ENCODE peak calls at places on chromosomes 2 and 18, in seven cellular contexts. N is mesendoderm, Q is fibroblast of lung, E is GM23248, Y is IMR-90, L is DND-41, X is H9. P is an unnamed sample.

GRCh38 chr2:105781274-105781673 is 36.6 kb downstream of the NCK2 start:
- DNase-seq in E (no peak), X (no peak), Q (peak), Y (no peak), L (no peak), N (no peak), P (no peak)

GRCh38 chr2:98013407-98014042 is 17.8 kb upstream of the TMEM131 start:
- DNase-seq in E (peak), X (no peak), L (no peak), Y (peak), N (no peak), Q (peak), P (no peak)

GRCh38 chr2:165627463-165627862 is 158.0 kb downstream of the CSRNP3 start:
- DNase-seq in X (no peak), E (peak), L (no peak), Q (peak), Y (peak), N (no peak), P (peak)

GRCh38 chr2:112920923-112921532 is 10.1 kb downstream of the IL37 start:
- DNase-seq in X (no peak), N (no peak), L (no peak), Y (peak), Q (no peak), E (peak), P (no peak)

GRCh38 chr2:134739879-134740301 is 21.1 kb upstream of the TMEM163 start:
- DNase-seq in E (peak), X (no peak), L (no peak), N (no peak), Q (no peak), Y (peak), P (no peak)

GRCh38 chr2:109330056-109330455 is 201.1 kb downstream of the SH3RF3 start:
- DNase-seq in L (no peak), N (no peak), Y (peak), E (peak), Q (peak), X (no peak), P (no peak)

GRCh38 chr2:96408631-96409542 is 73.3 kb downstream of the NCAPH start:
- DNase-seq in L (no peak), Y (peak), E (peak), X (no peak), N (no peak), Q (peak), P (no peak)

GRCh38 chr2:30756051-30756719 is 51.1 kb downstream of the CAPN13 start:
- DNase-seq in E (peak), L (no peak), Q (peak), X (no peak), Y (no peak), N (peak), P (peak)

GRCh38 chr2:183157131-183157530 is 32.9 kb downstream of the NUP35 start:
- DNase-seq in E (no peak), L (no peak), X (no peak), N (peak), Y (no peak), Q (no peak), P (no peak)

GRCh38 chr2:106085441-106085911 is 108.6 kb downstream of the UXS1 start:
- DNase-seq in L (no peak), Q (peak), Y (peak), N (peak), X (no peak), E (peak), P (peak)

GRCh38 chr2:234861841-234862735 is 89.7 kb upstream of the SH3BP4 start:
- DNase-seq in N (no peak), Y (no peak), Q (no peak), X (no peak), E (no peak), L (no peak), P (no peak)

GRCh38 chr2:208565690-208566421 is 159.3 kb downstream of the PTH2R start:
- DNase-seq in Q (no peak), E (no peak), N (no peak), Y (no peak), L (no peak), X (no peak), P (no peak)

GRCh38 chr2:128502638-128503246 is 184.1 kb upstream of the HS6ST1 start:
- DNase-seq in X (no peak), Y (no peak), N (no peak), Q (no peak), E (no peak), L (no peak), P (no peak)

GRCh38 chr2:205177505-205177904 is 504.8 kb upstream of the NRP2 start:
- DNase-seq in E (peak), Q (no peak), N (no peak), L (no peak), X (no peak), Y (peak), P (no peak)

GRCh38 chr2:231680992-231681852 is 27.1 kb upstream of the PTMA start:
- DNase-seq in E (peak), L (no peak), X (peak), Q (peak), N (peak), Y (peak), P (peak)

GRCh38 chr2:69770193-69770702 is 28.3 kb downstream of the ANXA4 start:
- DNase-seq in N (peak), E (peak), X (no peak), Y (peak), Q (peak), L (no peak), P (peak)

GRCh38 chr2:197309369-197310231 is 980 bp downstream of the ANKRD44 start:
- DNase-seq in N (peak), L (peak), E (peak), X (peak), Y (no peak), Q (no peak), P (peak)

GRCh38 chr2:174682578-174683391 is 81.5 kb downstream of the CHRNA1 start:
- DNase-seq in L (peak), X (peak), Y (peak), E (peak), Q (peak), N (peak), P (peak)

GRCh38 chr2:206863721-206864120 is 75.6 kb upstream of the CPO start:
- DNase-seq in Y (no peak), X (no peak), N (no peak), E (no peak), L (no peak), Q (no peak), P (no peak)

GRCh38 chr2:3127279-3127690 is 250.3 kb downstream of the EIPR1 start:
- DNase-seq in N (no peak), E (no peak), Q (no peak), Y (no peak), L (no peak), X (no peak), P (no peak)

GRCh38 chr2:158650646-158651357 is 144.3 kb upstream of the DAPL1 start:
- DNase-seq in N (peak), L (no peak), Q (no peak), E (no peak), X (no peak), Y (no peak), P (no peak)

GRCh38 chr2:197121255-197121654 is 189.3 kb downstream of the ANKRD44 start:
- DNase-seq in E (no peak), X (no peak), Y (no peak), Q (no peak), N (no peak), L (no peak), P (no peak)

GRCh38 chr2:58131191-58132011 is 84.8 kb downstream of the VRK2 start:
- DNase-seq in L (no peak), E (peak), Q (peak), Y (peak), X (no peak), N (no peak), P (peak)

GRCh38 chr18:5890606-5891360 is 4.5 kb downstream of the TMEM200C start:
- DNase-seq in E (no peak), N (peak), Q (no peak), Y (no peak), L (no peak), X (peak), P (peak)
- H3K4me2 ChIP-seq in E (no peak), N (peak), Q (peak), Y (no peak), L (no peak), X (peak), P (peak)

GRCh38 chr2:120740765-120741513 is 5.3 kb downstream of the GLI2 start:
- DNase-seq in Q (peak), N (peak), Y (peak), X (peak), E (no peak), L (no peak), P (peak)
- H3K27ac ChIP-seq in Q (no peak), N (peak), Y (peak), X (peak), E (no peak), L (no peak), P (peak)

GRCh38 chr2:1642066-1642861 is 102.1 kb downstream of the PXDN start:
- DNase-seq in X (no peak), L (no peak), Q (peak), E (no peak), N (peak), Y (peak), P (no peak)
- H3K4me2 ChIP-seq in X (no peak), L (no peak), Q (no peak), E (no peak), N (no peak), Y (peak), P (no peak)

DNA sequence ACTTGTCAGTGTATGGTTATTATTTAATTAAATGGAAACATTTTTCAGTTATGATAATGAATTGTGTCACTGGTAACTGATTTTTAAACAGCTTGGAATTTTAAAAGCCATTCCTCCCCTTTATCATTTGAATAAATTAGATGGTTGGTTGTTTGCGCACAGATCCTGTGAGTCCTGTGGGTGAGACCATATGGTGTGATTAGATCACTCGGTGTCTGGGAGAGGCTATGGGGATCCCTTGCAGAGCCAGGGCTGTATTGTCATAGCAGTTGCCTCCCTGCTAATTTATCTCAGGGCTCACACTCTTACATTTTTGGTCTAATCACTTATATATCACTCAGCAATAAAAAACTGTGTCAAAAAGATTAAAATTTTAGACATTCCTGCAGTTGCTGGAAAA is 133.5 kb downstream of the ASXL3 start:
- DNase-seq in L (no peak), N (peak), Q (no peak), E (no peak), Y (no peak), X (no peak), P (no peak)
- H3K27ac ChIP-seq in L (no peak), N (no peak), Q (no peak), E (no peak), Y (no peak), X (no peak), P (no peak)

GRCh38 chr18:47262397-47263196 is 11.1 kb upstream of the SKOR2 start:
- DNase-seq in X (peak), Y (no peak), L (no peak), N (no peak), E (no peak), Q (no peak), P (no peak)
- H3K4me2 ChIP-seq in X (peak), Y (no peak), L (no peak), N (peak), E (no peak), Q (peak), P (peak)

GRCh38 chr2:169011698-169012097 is 19.4 kb downstream of the ABCB11 start:
- DNase-seq in X (no peak), E (no peak), Q (no peak), L (no peak), N (no peak), Y (no peak), P (no peak)
- H3K27ac ChIP-seq in X (no peak), E (no peak), Q (no peak), L (no peak), N (no peak), Y (no peak), P (peak)

GRCh38 chr2:127104881-127105655 is 1.9 kb downstream of the BIN1 start:
- DNase-seq in X (peak), N (peak), Y (no peak), E (peak), L (no peak), Q (peak), P (peak)
- H3K4me2 ChIP-seq in X (peak), N (peak), Y (peak), E (peak), L (no peak), Q (peak), P (peak)

GRCh38 chr18:449374-449773 is 51.1 kb downstream of the COLEC12 start:
- DNase-seq in N (no peak), E (no peak), Y (no peak), X (peak), Q (no peak), L (no peak), P (peak)
- H3K27ac ChIP-seq in N (no peak), E (no peak), Y (no peak), X (no peak), Q (no peak), L (no peak), P (no peak)

GRCh38 chr2:218280260-218280870 is 10.0 kb downstream of the PNKD start:
- DNase-seq in Q (no peak), L (no peak), Y (no peak), X (no peak), N (no peak), E (no peak), P (no peak)
- H3K4me2 ChIP-seq in Q (no peak), L (no peak), Y (no peak), X (no peak), N (no peak), E (no peak), P (no peak)

GRCh38 chr2:240622631-240623235 is 2.5 kb upstream of the GPR35 start:
- DNase-seq in Y (no peak), E (no peak), Q (peak), X (no peak), N (no peak), L (no peak), P (no peak)

GRCh38 chr2:240624950-240625621 is at the start of gene GPR35:
- DNase-seq in N (no peak), Y (peak), L (no peak), Q (peak), X (peak), E (peak), P (peak)

GRCh38 chr2:240620859-240621258 is 4.4 kb upstream of the GPR35 start:
- DNase-seq in Q (no peak), L (no peak), N (no peak), E (no peak), Y (no peak), X (no peak), P (no peak)

GRCh38 chr2:240624011-240624949 is 1.0 kb upstream of the GPR35 start:
- DNase-seq in Y (no peak), L (no peak), E (no peak), N (no peak), Q (no peak), X (no peak), P (no peak)

DNA sequence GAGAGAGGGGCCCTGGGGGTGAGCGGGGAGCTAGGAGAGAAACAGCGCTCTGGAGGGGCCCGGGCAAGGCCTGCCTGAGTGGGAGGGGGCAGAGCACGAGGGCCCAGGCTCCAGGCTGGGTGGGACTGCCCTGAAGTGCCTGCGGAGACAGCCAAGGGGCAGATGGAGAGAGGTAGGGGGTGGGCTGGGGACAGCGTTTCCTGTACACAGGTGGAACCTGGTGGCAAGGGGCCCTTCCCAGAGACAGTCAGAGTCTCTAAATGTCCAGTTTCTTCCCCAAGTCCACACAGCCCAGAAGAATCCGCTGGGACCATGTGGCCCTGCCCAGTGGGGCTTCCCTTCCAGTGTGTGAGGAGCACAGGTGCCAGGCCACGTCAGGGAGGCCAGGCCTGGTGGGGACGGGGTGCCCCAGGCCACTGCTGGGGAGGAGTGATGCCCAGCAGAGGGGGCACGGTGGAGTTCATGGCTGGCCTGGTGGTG is 1.7 kb upstream of the GPR35 start:
- DNase-seq in X (no peak), L (no peak), Q (no peak), N (no peak), E (no peak), Y (no peak), P (no peak)
- H3K27ac ChIP-seq in X (no peak), L (no peak), Q (no peak), N (no peak), E (no peak), Y (no peak), P (no peak)

P was measured in hepatocyte.